ENCODE peak calls at places on chromosomes 11 and 22, in ten cellular contexts. One of them, this sample, is unnamed.
A peak's percentile ranks its signal among the peaks of the same experiment; 100 is the strongest.

GRCh38 chr11:129866328-129866727 is 29.1 kb downstream of the NFRKB start:
- DNase-seq in Peyer's patch: no peak
- DNase-seq in A549: no peak
- DNase-seq in dorsolateral prefrontal cortex: no peak
- DNase-seq in lower lobe of right lung: no peak
- DNase-seq in GM06990: no peak
- DNase-seq in A673: no peak
- DNase-seq in lung: no peak
- DNase-seq in lower leg skin: no peak
- DNase-seq in cardiac muscle cell: no peak
- DNase-seq in this sample: no peak

GRCh38 chr11:116169776-116170175 is 603.0 kb downstream of the BUD13 start:
- DNase-seq in Peyer's patch: no peak
- DNase-seq in A549: no peak
- DNase-seq in dorsolateral prefrontal cortex: no peak
- DNase-seq in lower lobe of right lung: no peak
- DNase-seq in GM06990: no peak
- DNase-seq in A673: no peak
- DNase-seq in lung: no peak
- DNase-seq in lower leg skin: no peak
- DNase-seq in cardiac muscle cell: no peak
- DNase-seq in this sample: no peak

GRCh38 chr11:122853971-122854446 is 15.7 kb downstream of the CRTAM start:
- DNase-seq in Peyer's patch: no peak
- DNase-seq in A549: peak; percentile 65
- DNase-seq in dorsolateral prefrontal cortex: no peak
- DNase-seq in lower lobe of right lung: no peak
- DNase-seq in GM06990: no peak
- DNase-seq in A673: peak; percentile 91
- DNase-seq in lung: peak; percentile 58
- DNase-seq in lower leg skin: peak; percentile 71
- DNase-seq in cardiac muscle cell: peak; percentile 86
- DNase-seq in this sample: peak; percentile 48

GRCh38 chr22:27556371-27556770 is 245.2 kb downstream of the MN1 start:
- DNase-seq in Peyer's patch: no peak
- DNase-seq in A549: no peak
- DNase-seq in dorsolateral prefrontal cortex: no peak
- DNase-seq in lower lobe of right lung: no peak
- DNase-seq in GM06990: no peak
- DNase-seq in A673: no peak
- DNase-seq in lung: no peak
- DNase-seq in lower leg skin: no peak
- DNase-seq in cardiac muscle cell: no peak
- DNase-seq in this sample: no peak

GRCh38 chr22:26892401-26893033 is 235.1 kb downstream of the MIAT start:
- DNase-seq in Peyer's patch: no peak
- DNase-seq in A549: no peak
- DNase-seq in dorsolateral prefrontal cortex: no peak
- DNase-seq in lower lobe of right lung: peak; percentile 65
- DNase-seq in GM06990: no peak
- DNase-seq in A673: peak; percentile 78
- DNase-seq in lung: peak; percentile 56
- DNase-seq in lower leg skin: no peak
- DNase-seq in cardiac muscle cell: no peak
- DNase-seq in this sample: peak; percentile 2

GRCh38 chr11:19817265-19817851 is 104.7 kb downstream of the NAV2 start:
- DNase-seq in Peyer's patch: no peak
- DNase-seq in A549: no peak
- DNase-seq in dorsolateral prefrontal cortex: no peak
- DNase-seq in lower lobe of right lung: peak; percentile 52
- DNase-seq in GM06990: no peak
- DNase-seq in A673: no peak
- DNase-seq in lung: peak; percentile 72
- DNase-seq in lower leg skin: no peak
- DNase-seq in cardiac muscle cell: no peak
- DNase-seq in this sample: no peak

GRCh38 chr11:83617671-83618070 is 331.5 kb upstream of the CCDC90B start:
- DNase-seq in Peyer's patch: no peak
- DNase-seq in A549: no peak
- DNase-seq in dorsolateral prefrontal cortex: no peak
- DNase-seq in lower lobe of right lung: no peak
- DNase-seq in GM06990: no peak
- DNase-seq in A673: no peak
- DNase-seq in lung: no peak
- DNase-seq in lower leg skin: no peak
- DNase-seq in cardiac muscle cell: no peak
- DNase-seq in this sample: no peak

GRCh38 chr11:27118371-27118770 is 77.8 kb downstream of the BBOX1 start:
- DNase-seq in Peyer's patch: no peak
- DNase-seq in A549: no peak
- DNase-seq in dorsolateral prefrontal cortex: no peak
- DNase-seq in lower lobe of right lung: no peak
- DNase-seq in GM06990: no peak
- DNase-seq in A673: no peak
- DNase-seq in lung: no peak
- DNase-seq in lower leg skin: no peak
- DNase-seq in cardiac muscle cell: no peak
- DNase-seq in this sample: no peak

DNA sequence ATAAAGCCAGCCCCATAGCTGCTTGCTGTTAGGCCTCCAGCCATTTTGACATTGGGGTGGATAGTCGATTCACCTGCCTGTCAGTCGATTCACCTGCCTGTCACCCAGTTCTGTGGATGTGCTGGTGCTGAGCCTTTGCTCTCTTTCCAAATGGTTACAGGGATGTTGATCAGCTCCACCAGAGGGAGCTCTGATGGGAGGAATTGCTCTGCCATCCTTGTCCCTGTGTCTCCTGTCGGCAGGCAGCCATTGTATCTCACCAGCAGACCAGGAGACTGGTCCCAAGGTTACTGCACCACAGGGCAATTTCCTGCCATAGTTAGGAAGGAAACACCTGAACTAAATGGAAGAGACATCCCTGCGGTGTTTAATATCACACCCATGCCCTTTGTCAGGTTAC is 6.1 kb downstream of the MPEG1 start:
- DNase-seq in Peyer's patch: no peak
- DNase-seq in A549: peak; percentile 48
- DNase-seq in dorsolateral prefrontal cortex: no peak
- DNase-seq in lower lobe of right lung: no peak
- DNase-seq in GM06990: no peak
- DNase-seq in A673: peak; percentile 68
- DNase-seq in lung: no peak
- DNase-seq in lower leg skin: no peak
- DNase-seq in cardiac muscle cell: peak; percentile 50
- DNase-seq in this sample: no peak
- TF ChIP-seq CTCF in Peyer's patch: peak; percentile 18
- TF ChIP-seq CTCF in A549: peak; percentile 37
- TF ChIP-seq CTCF in dorsolateral prefrontal cortex: peak; percentile 40
- TF ChIP-seq CTCF in lower lobe of right lung: peak; percentile 57
- TF ChIP-seq CTCF in GM06990: peak; percentile 74
- TF ChIP-seq CTCF in A673: peak; percentile 77
- TF ChIP-seq CTCF in lung: peak; percentile 33
- TF ChIP-seq CTCF in lower leg skin: no peak
- TF ChIP-seq CTCF in cardiac muscle cell: peak; percentile 68
- TF ChIP-seq CTCF in this sample: peak; percentile 83

GRCh38 chr22:40276877-40277823 is 69.2 kb upstream of the ADSL start:
- DNase-seq in Peyer's patch: no peak
- DNase-seq in A549: no peak
- DNase-seq in dorsolateral prefrontal cortex: no peak
- DNase-seq in lower lobe of right lung: no peak
- DNase-seq in GM06990: no peak
- DNase-seq in A673: no peak
- DNase-seq in lung: no peak
- DNase-seq in lower leg skin: peak; percentile 64
- DNase-seq in cardiac muscle cell: peak; percentile 63
- DNase-seq in this sample: peak; percentile 67
- H3K4me3 ChIP-seq in Peyer's patch: no peak overlapping the region
- H3K4me3 ChIP-seq in A549: no peak overlapping the region
- H3K4me3 ChIP-seq in dorsolateral prefrontal cortex: peak overlapping the region; percentile 20
- H3K4me3 ChIP-seq in lower lobe of right lung: peak overlapping the region; percentile 43
- H3K4me3 ChIP-seq in GM06990: no peak overlapping the region
- H3K4me3 ChIP-seq in A673: no peak overlapping the region
- H3K4me3 ChIP-seq in lung: no peak overlapping the region
- H3K4me3 ChIP-seq in lower leg skin: no peak overlapping the region
- H3K4me3 ChIP-seq in cardiac muscle cell: no peak overlapping the region
- H3K4me3 ChIP-seq in this sample: peak overlapping the region; percentile 51

GRCh38 chr11:120564573-120565301 is 53.2 kb downstream of the GRIK4 start:
- DNase-seq in Peyer's patch: no peak
- DNase-seq in A549: no peak
- DNase-seq in dorsolateral prefrontal cortex: peak; percentile 80
- DNase-seq in lower lobe of right lung: peak; percentile 52
- DNase-seq in GM06990: peak; percentile 87
- DNase-seq in A673: peak; percentile 26
- DNase-seq in lung: no peak
- DNase-seq in lower leg skin: no peak
- DNase-seq in cardiac muscle cell: peak; percentile 56
- DNase-seq in this sample: no peak
- TF ChIP-seq CTCF in Peyer's patch: no peak
- TF ChIP-seq CTCF in A549: no peak
- TF ChIP-seq CTCF in dorsolateral prefrontal cortex: peak; percentile 5
- TF ChIP-seq CTCF in lower lobe of right lung: peak; percentile 12
- TF ChIP-seq CTCF in GM06990: peak; percentile 20
- TF ChIP-seq CTCF in A673: peak; percentile 35
- TF ChIP-seq CTCF in lung: no peak
- TF ChIP-seq CTCF in lower leg skin: no peak
- TF ChIP-seq CTCF in cardiac muscle cell: peak; percentile 16
- TF ChIP-seq CTCF in this sample: no peak

DNA sequence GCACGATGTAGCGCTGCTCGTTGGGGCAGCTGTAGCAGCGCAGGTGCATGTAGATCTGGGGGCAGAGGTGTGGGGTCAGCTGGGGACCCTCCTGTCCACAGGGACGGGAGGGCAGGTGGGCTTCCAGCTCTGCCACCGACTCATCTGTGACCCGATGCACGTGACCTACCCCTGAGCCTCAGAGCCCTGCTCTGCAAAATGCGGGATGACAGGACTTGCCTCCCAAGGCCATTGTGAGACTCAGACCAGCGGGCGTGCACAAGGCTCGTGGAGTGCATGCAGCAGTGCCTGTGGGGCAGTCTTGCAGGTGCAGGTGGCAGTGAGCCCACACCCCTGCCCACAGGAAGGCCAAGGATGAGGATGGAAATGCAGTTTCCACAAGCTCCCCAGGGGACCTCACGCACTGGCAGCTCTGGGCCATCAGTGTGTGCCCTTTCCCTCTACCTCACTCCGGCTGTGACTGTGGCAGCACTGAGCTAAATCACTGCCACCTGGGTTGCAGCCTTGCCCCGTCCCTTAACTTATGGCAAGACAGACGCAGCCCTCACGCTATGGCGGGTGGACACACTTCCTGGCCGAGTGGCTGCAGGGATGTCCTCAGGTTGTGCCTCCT is 26.7 kb downstream of the TMEM184B start:
- DNase-seq in Peyer's patch: no peak
- DNase-seq in A549: no peak
- DNase-seq in dorsolateral prefrontal cortex: no peak
- DNase-seq in lower lobe of right lung: no peak
- DNase-seq in GM06990: no peak
- DNase-seq in A673: no peak
- DNase-seq in lung: no peak
- DNase-seq in lower leg skin: no peak
- DNase-seq in cardiac muscle cell: no peak
- DNase-seq in this sample: no peak
- H3K4me3 ChIP-seq in Peyer's patch: no peak overlapping the region
- H3K4me3 ChIP-seq in A549: no peak overlapping the region
- H3K4me3 ChIP-seq in dorsolateral prefrontal cortex: no peak overlapping the region
- H3K4me3 ChIP-seq in lower lobe of right lung: no peak overlapping the region
- H3K4me3 ChIP-seq in GM06990: no peak overlapping the region
- H3K4me3 ChIP-seq in A673: no peak overlapping the region
- H3K4me3 ChIP-seq in lung: no peak overlapping the region
- H3K4me3 ChIP-seq in lower leg skin: no peak overlapping the region
- H3K4me3 ChIP-seq in cardiac muscle cell: no peak overlapping the region
- H3K4me3 ChIP-seq in this sample: no peak overlapping the region

GRCh38 chr22:44326549-44326881 is 13.8 kb upstream of the SHISAL1 start:
- DNase-seq in Peyer's patch: no peak
- DNase-seq in A549: no peak
- DNase-seq in dorsolateral prefrontal cortex: no peak
- DNase-seq in lower lobe of right lung: no peak
- DNase-seq in GM06990: no peak
- DNase-seq in A673: no peak
- DNase-seq in lung: no peak
- DNase-seq in lower leg skin: no peak
- DNase-seq in cardiac muscle cell: no peak
- DNase-seq in this sample: no peak

GRCh38 chr22:44328762-44329161 is 16.0 kb upstream of the SHISAL1 start:
- DNase-seq in Peyer's patch: no peak
- DNase-seq in A549: no peak
- DNase-seq in dorsolateral prefrontal cortex: no peak
- DNase-seq in lower lobe of right lung: no peak
- DNase-seq in GM06990: no peak
- DNase-seq in A673: no peak
- DNase-seq in lung: no peak
- DNase-seq in lower leg skin: no peak
- DNase-seq in cardiac muscle cell: no peak
- DNase-seq in this sample: no peak

GRCh38 chr22:44328326-44328725 is 15.6 kb upstream of the SHISAL1 start:
- DNase-seq in Peyer's patch: no peak
- DNase-seq in A549: no peak
- DNase-seq in dorsolateral prefrontal cortex: no peak
- DNase-seq in lower lobe of right lung: peak; percentile 59
- DNase-seq in GM06990: no peak
- DNase-seq in A673: no peak
- DNase-seq in lung: no peak
- DNase-seq in lower leg skin: no peak
- DNase-seq in cardiac muscle cell: no peak
- DNase-seq in this sample: no peak

GRCh38 chr22:44329179-44329796 is 16.5 kb upstream of the SHISAL1 start:
- DNase-seq in Peyer's patch: no peak
- DNase-seq in A549: no peak
- DNase-seq in dorsolateral prefrontal cortex: no peak
- DNase-seq in lower lobe of right lung: no peak
- DNase-seq in GM06990: peak; percentile 60
- DNase-seq in A673: peak; percentile 35
- DNase-seq in lung: no peak
- DNase-seq in lower leg skin: no peak
- DNase-seq in cardiac muscle cell: no peak
- DNase-seq in this sample: no peak

GRCh38 chr22:44325718-44326548 is 13.2 kb upstream of the SHISAL1 start:
- DNase-seq in Peyer's patch: no peak
- DNase-seq in A549: no peak
- DNase-seq in dorsolateral prefrontal cortex: no peak
- DNase-seq in lower lobe of right lung: no peak
- DNase-seq in GM06990: no peak
- DNase-seq in A673: peak; percentile 39
- DNase-seq in lung: no peak
- DNase-seq in lower leg skin: no peak
- DNase-seq in cardiac muscle cell: peak; percentile 61
- DNase-seq in this sample: no peak
- TF ChIP-seq CTCF in Peyer's patch: no peak
- TF ChIP-seq CTCF in A549: no peak
- TF ChIP-seq CTCF in dorsolateral prefrontal cortex: no peak
- TF ChIP-seq CTCF in lower lobe of right lung: peak; percentile 12
- TF ChIP-seq CTCF in GM06990: no peak
- TF ChIP-seq CTCF in A673: peak; percentile 37
- TF ChIP-seq CTCF in lung: no peak
- TF ChIP-seq CTCF in lower leg skin: no peak
- TF ChIP-seq CTCF in cardiac muscle cell: peak; percentile 43
- TF ChIP-seq CTCF in this sample: no peak

This sample was measured in LNCaP clone FGC.